ENCODE peak calls at places on chromosomes 12 and 14, in six cellular contexts. One of them, this sample, is unnamed.
A peak's percentile ranks its signal among the peaks of the same experiment; 100 is the strongest.

GRCh38 chr12:131911851-131912525 is 17.1 kb upstream of the PUS1 start:
- DNase-seq in naive thymus-derived CD8-positive, alpha-beta T cell: no peak
- DNase-seq in EH: no peak
- DNase-seq in NCI-H774: no peak
- DNase-seq in activated CD4-positive, alpha-beta T cell treated with anti-CD3 and anti-CD28 coated beads for 24 hours: no peak
- DNase-seq in astrocyte of the spinal cord: no peak
- DNase-seq in this sample: no peak

GRCh38 chr12:108560752-108561719 is at the start of gene SART3:
- DNase-seq in astrocyte of the spinal cord: peak; percentile 93
- DNase-seq in EH: peak; percentile 89
- DNase-seq in activated CD4-positive, alpha-beta T cell treated with anti-CD3 and anti-CD28 coated beads for 24 hours: peak; percentile 71
- DNase-seq in NCI-H774: peak; percentile 94
- DNase-seq in naive thymus-derived CD8-positive, alpha-beta T cell: peak; percentile 89
- DNase-seq in this sample: peak; percentile 91

GRCh38 chr14:22471545-22472121 is 117.4 kb downstream of the DAD1 start:
- DNase-seq in EH: peak; percentile 39
- DNase-seq in naive thymus-derived CD8-positive, alpha-beta T cell: no peak
- DNase-seq in activated CD4-positive, alpha-beta T cell treated with anti-CD3 and anti-CD28 coated beads for 24 hours: no peak
- DNase-seq in astrocyte of the spinal cord: peak; percentile 65
- DNase-seq in NCI-H774: no peak
- DNase-seq in this sample: peak; percentile 20

GRCh38 chr14:102935756-102936155 is 13.3 kb downstream of the AMN start:
- DNase-seq in NCI-H774: no peak
- DNase-seq in activated CD4-positive, alpha-beta T cell treated with anti-CD3 and anti-CD28 coated beads for 24 hours: no peak
- DNase-seq in EH: no peak
- DNase-seq in naive thymus-derived CD8-positive, alpha-beta T cell: no peak
- DNase-seq in astrocyte of the spinal cord: no peak
- DNase-seq in this sample: no peak

GRCh38 chr12:106774808-106775524 is 484 bp downstream of the RIC8B start:
- DNase-seq in NCI-H774: no peak
- DNase-seq in naive thymus-derived CD8-positive, alpha-beta T cell: peak; percentile 35
- DNase-seq in activated CD4-positive, alpha-beta T cell treated with anti-CD3 and anti-CD28 coated beads for 24 hours: no peak
- DNase-seq in EH: no peak
- DNase-seq in astrocyte of the spinal cord: no peak
- DNase-seq in this sample: no peak

GRCh38 chr12:109958374-109958773 is 37.8 kb downstream of the GIT2 start:
- DNase-seq in activated CD4-positive, alpha-beta T cell treated with anti-CD3 and anti-CD28 coated beads for 24 hours: no peak
- DNase-seq in EH: no peak
- DNase-seq in astrocyte of the spinal cord: no peak
- DNase-seq in naive thymus-derived CD8-positive, alpha-beta T cell: no peak
- DNase-seq in NCI-H774: no peak
- DNase-seq in this sample: no peak

GRCh38 chr14:93047187-93047586 is 68.5 kb downstream of the ITPK1 start:
- DNase-seq in NCI-H774: no peak
- DNase-seq in EH: no peak
- DNase-seq in astrocyte of the spinal cord: no peak
- DNase-seq in activated CD4-positive, alpha-beta T cell treated with anti-CD3 and anti-CD28 coated beads for 24 hours: no peak
- DNase-seq in naive thymus-derived CD8-positive, alpha-beta T cell: no peak
- DNase-seq in this sample: no peak

GRCh38 chr14:80919622-80920021 is 21.9 kb downstream of the CEP128 start:
- DNase-seq in EH: no peak
- DNase-seq in astrocyte of the spinal cord: no peak
- DNase-seq in NCI-H774: no peak
- DNase-seq in naive thymus-derived CD8-positive, alpha-beta T cell: no peak
- DNase-seq in activated CD4-positive, alpha-beta T cell treated with anti-CD3 and anti-CD28 coated beads for 24 hours: no peak
- DNase-seq in this sample: no peak

GRCh38 chr12:3214508-3215365 is 137.6 kb downstream of the TSPAN9 start:
- DNase-seq in astrocyte of the spinal cord: no peak
- DNase-seq in naive thymus-derived CD8-positive, alpha-beta T cell: no peak
- DNase-seq in NCI-H774: no peak
- DNase-seq in EH: no peak
- DNase-seq in activated CD4-positive, alpha-beta T cell treated with anti-CD3 and anti-CD28 coated beads for 24 hours: no peak
- DNase-seq in this sample: no peak

GRCh38 chr12:120290541-120291312 is 976 bp downstream of the RNU4-2 start:
- DNase-seq in astrocyte of the spinal cord: no peak
- DNase-seq in naive thymus-derived CD8-positive, alpha-beta T cell: peak; percentile 28
- DNase-seq in activated CD4-positive, alpha-beta T cell treated with anti-CD3 and anti-CD28 coated beads for 24 hours: no peak
- DNase-seq in NCI-H774: peak; percentile 37
- DNase-seq in EH: no peak
- DNase-seq in this sample: no peak

GRCh38 chr14:24194186-24194872 is 912 bp downstream of the TM9SF1 start:
- DNase-seq in naive thymus-derived CD8-positive, alpha-beta T cell: no peak
- DNase-seq in EH: no peak
- DNase-seq in NCI-H774: no peak
- DNase-seq in activated CD4-positive, alpha-beta T cell treated with anti-CD3 and anti-CD28 coated beads for 24 hours: no peak
- DNase-seq in astrocyte of the spinal cord: no peak
- DNase-seq in this sample: no peak

GRCh38 chr12:49367381-49368239 is at the start of gene SPATS2:
- DNase-seq in EH: peak; percentile 95
- DNase-seq in naive thymus-derived CD8-positive, alpha-beta T cell: no peak
- DNase-seq in NCI-H774: peak; percentile 32
- DNase-seq in astrocyte of the spinal cord: no peak
- DNase-seq in activated CD4-positive, alpha-beta T cell treated with anti-CD3 and anti-CD28 coated beads for 24 hours: no peak
- DNase-seq in this sample: no peak

GRCh38 chr14:100532916-100533630 is 54.1 kb downstream of the BEGAIN start:
- DNase-seq in naive thymus-derived CD8-positive, alpha-beta T cell: no peak
- DNase-seq in activated CD4-positive, alpha-beta T cell treated with anti-CD3 and anti-CD28 coated beads for 24 hours: no peak
- DNase-seq in EH: peak; percentile 22
- DNase-seq in astrocyte of the spinal cord: peak; percentile 59
- DNase-seq in NCI-H774: no peak
- DNase-seq in this sample: no peak

GRCh38 chr12:108461071-108461670 is 53.9 kb upstream of the FICD start:
- DNase-seq in NCI-H774: no peak
- DNase-seq in astrocyte of the spinal cord: no peak
- DNase-seq in activated CD4-positive, alpha-beta T cell treated with anti-CD3 and anti-CD28 coated beads for 24 hours: no peak
- DNase-seq in EH: no peak
- DNase-seq in naive thymus-derived CD8-positive, alpha-beta T cell: no peak
- DNase-seq in this sample: no peak

GRCh38 chr12:27614866-27615265 is 81.4 kb upstream of the REP15 start:
- DNase-seq in NCI-H774: no peak
- DNase-seq in astrocyte of the spinal cord: no peak
- DNase-seq in naive thymus-derived CD8-positive, alpha-beta T cell: no peak
- DNase-seq in activated CD4-positive, alpha-beta T cell treated with anti-CD3 and anti-CD28 coated beads for 24 hours: no peak
- DNase-seq in EH: peak; percentile 22
- DNase-seq in this sample: no peak

This sample was measured in midbrain.